ENCODE peak calls at places on chromosome 2, in five cellular contexts. One of them, this sample, is unnamed.

GRCh38 chr2:226760412-226761194 is 39.0 kb downstream of the IRS1 start:
- DNase-seq in PC-3: peak; percentile 65
- DNase-seq in prostate gland: no peak
- DNase-seq in CD8-positive, alpha-beta memory T cell: no peak
- DNase-seq in stomach: no peak
- DNase-seq in this sample: no peak

GRCh38 chr2:215556979-215557378 is 121.1 kb upstream of the FN1 start:
- DNase-seq in PC-3: peak; percentile 6
- DNase-seq in prostate gland: no peak
- DNase-seq in CD8-positive, alpha-beta memory T cell: no peak
- DNase-seq in stomach: no peak
- DNase-seq in this sample: no peak

GRCh38 chr2:151552287-151552686 is 142.6 kb downstream of the RIF1 start:
- DNase-seq in PC-3: no peak
- DNase-seq in prostate gland: no peak
- DNase-seq in CD8-positive, alpha-beta memory T cell: no peak
- DNase-seq in stomach: no peak
- DNase-seq in this sample: no peak

GRCh38 chr2:42099431-42100173 is 51.8 kb downstream of the PKDCC start:
- DNase-seq in PC-3: no peak
- DNase-seq in prostate gland: no peak
- DNase-seq in CD8-positive, alpha-beta memory T cell: no peak
- DNase-seq in stomach: no peak
- DNase-seq in this sample: no peak

GRCh38 chr2:25323042-25323514 is 18.6 kb downstream of the DNMT3A start:
- DNase-seq in PC-3: no peak
- DNase-seq in prostate gland: no peak
- DNase-seq in CD8-positive, alpha-beta memory T cell: peak; percentile 86
- DNase-seq in stomach: no peak
- DNase-seq in this sample: no peak

GRCh38 chr2:67854103-67854502 is 208.7 kb downstream of the C1D start:
- DNase-seq in PC-3: no peak
- DNase-seq in prostate gland: no peak
- DNase-seq in CD8-positive, alpha-beta memory T cell: no peak
- DNase-seq in stomach: no peak
- DNase-seq in this sample: no peak

GRCh38 chr2:196403471-196403870 is 232.1 kb upstream of the STK17B start:
- DNase-seq in PC-3: peak; percentile 52
- DNase-seq in prostate gland: no peak
- DNase-seq in CD8-positive, alpha-beta memory T cell: no peak
- DNase-seq in stomach: no peak
- DNase-seq in this sample: no peak

GRCh38 chr2:200471324-200471848 is 38.5 kb downstream of the KCTD18 start:
- DNase-seq in PC-3: peak; percentile 68
- DNase-seq in prostate gland: no peak
- DNase-seq in CD8-positive, alpha-beta memory T cell: peak; percentile 56
- DNase-seq in stomach: no peak
- DNase-seq in this sample: no peak

GRCh38 chr2:110105608-110106467 is 9.8 kb downstream of the MALL start:
- DNase-seq in PC-3: peak; percentile 99
- DNase-seq in prostate gland: peak; percentile 67
- DNase-seq in CD8-positive, alpha-beta memory T cell: no peak
- DNase-seq in stomach: no peak
- DNase-seq in this sample: no peak

GRCh38 chr2:189254268-189254883 is 74.8 kb upstream of the COL5A2 start:
- DNase-seq in PC-3: peak; percentile 39
- DNase-seq in prostate gland: no peak
- DNase-seq in CD8-positive, alpha-beta memory T cell: no peak
- DNase-seq in stomach: no peak
- DNase-seq in this sample: peak; percentile 27

GRCh38 chr2:228257379-228257778 is 75.9 kb upstream of the SPHKAP start:
- DNase-seq in PC-3: no peak
- DNase-seq in prostate gland: no peak
- DNase-seq in CD8-positive, alpha-beta memory T cell: no peak
- DNase-seq in stomach: no peak
- DNase-seq in this sample: no peak

GRCh38 chr2:48510329-48510728 is 19.6 kb upstream of the STON1 start:
- DNase-seq in PC-3: peak; percentile 57
- DNase-seq in prostate gland: no peak
- DNase-seq in CD8-positive, alpha-beta memory T cell: no peak
- DNase-seq in stomach: no peak
- DNase-seq in this sample: no peak

GRCh38 chr2:235752875-235753274 is 259.0 kb downstream of the AGAP1 start:
- DNase-seq in PC-3: no peak
- DNase-seq in prostate gland: no peak
- DNase-seq in CD8-positive, alpha-beta memory T cell: no peak
- DNase-seq in stomach: no peak
- DNase-seq in this sample: no peak

GRCh38 chr2:5035134-5035533 is 657.0 kb upstream of the SOX11 start:
- DNase-seq in PC-3: no peak
- DNase-seq in prostate gland: no peak
- DNase-seq in CD8-positive, alpha-beta memory T cell: no peak
- DNase-seq in stomach: no peak
- DNase-seq in this sample: no peak

GRCh38 chr2:238337846-238338245 is 17.5 kb downstream of the TRAF3IP1 start:
- DNase-seq in PC-3: no peak
- DNase-seq in prostate gland: no peak
- DNase-seq in CD8-positive, alpha-beta memory T cell: no peak
- DNase-seq in stomach: no peak
- DNase-seq in this sample: no peak

GRCh38 chr2:98757904-98758421 is 27.0 kb upstream of the MGAT4A start:
- DNase-seq in PC-3: peak; percentile 98
- DNase-seq in prostate gland: peak; percentile 86
- DNase-seq in CD8-positive, alpha-beta memory T cell: peak; percentile 75
- DNase-seq in stomach: peak; percentile 70
- DNase-seq in this sample: peak; percentile 56

GRCh38 chr2:47715552-47715951 is 67.4 kb upstream of the MSH6 start:
- DNase-seq in PC-3: no peak
- DNase-seq in prostate gland: no peak
- DNase-seq in CD8-positive, alpha-beta memory T cell: no peak
- DNase-seq in stomach: no peak
- DNase-seq in this sample: no peak

GRCh38 chr2:85132392-85132791 is 800 bp upstream of the TCF7L1 start:
- DNase-seq in PC-3: peak; percentile 20
- DNase-seq in prostate gland: no peak
- DNase-seq in CD8-positive, alpha-beta memory T cell: no peak
- DNase-seq in stomach: no peak
- DNase-seq in this sample: peak; percentile 30

GRCh38 chr2:27407798-27408491 is 1.4 kb downstream of the PPM1G start:
- DNase-seq in PC-3: peak; percentile 72
- DNase-seq in prostate gland: peak; percentile 10
- DNase-seq in CD8-positive, alpha-beta memory T cell: no peak
- DNase-seq in stomach: no peak
- DNase-seq in this sample: peak; percentile 18

GRCh38 chr2:3127710-3128109 is 249.9 kb downstream of the EIPR1 start:
- DNase-seq in PC-3: no peak
- DNase-seq in prostate gland: no peak
- DNase-seq in CD8-positive, alpha-beta memory T cell: no peak
- DNase-seq in stomach: no peak
- DNase-seq in this sample: no peak

GRCh38 chr2:48343571-48344440 is 186.1 kb upstream of the STON1 start:
- DNase-seq in PC-3: peak; percentile 90
- DNase-seq in prostate gland: no peak
- DNase-seq in CD8-positive, alpha-beta memory T cell: no peak
- DNase-seq in stomach: no peak
- DNase-seq in this sample: no peak

GRCh38 chr2:189548686-189549439 is 31.7 kb downstream of the SLC40A1 start:
- DNase-seq in PC-3: peak; percentile 70
- DNase-seq in prostate gland: no peak
- DNase-seq in CD8-positive, alpha-beta memory T cell: no peak
- DNase-seq in stomach: no peak
- DNase-seq in this sample: no peak

GRCh38 chr2:156333951-156334495 is 1.5 kb upstream of the NR4A2 start:
- DNase-seq in PC-3: no peak
- DNase-seq in prostate gland: peak; percentile 36
- DNase-seq in CD8-positive, alpha-beta memory T cell: peak; percentile 89
- DNase-seq in stomach: peak; percentile 72
- DNase-seq in this sample: peak; percentile 70

GRCh38 chr2:37026050-37026449 is 58.1 kb downstream of the HEATR5B start:
- DNase-seq in PC-3: peak; percentile 25
- DNase-seq in prostate gland: no peak
- DNase-seq in CD8-positive, alpha-beta memory T cell: no peak
- DNase-seq in stomach: no peak
- DNase-seq in this sample: no peak

GRCh38 chr2:105959357-105959756 is 214.6 kb downstream of the NCK2 start:
- DNase-seq in PC-3: no peak
- DNase-seq in prostate gland: no peak
- DNase-seq in CD8-positive, alpha-beta memory T cell: no peak
- DNase-seq in stomach: no peak
- DNase-seq in this sample: no peak

GRCh38 chr2:232385660-232386489 is 7.3 kb downstream of the ALPP start:
- DNase-seq in PC-3: peak; percentile 77
- DNase-seq in prostate gland: peak; percentile 26
- DNase-seq in CD8-positive, alpha-beta memory T cell: no peak
- DNase-seq in stomach: no peak
- DNase-seq in this sample: no peak

GRCh38 chr2:42110974-42111322 is 58.2 kb upstream of the EML4 start:
- DNase-seq in PC-3: no peak
- DNase-seq in prostate gland: no peak
- DNase-seq in CD8-positive, alpha-beta memory T cell: no peak
- DNase-seq in stomach: no peak
- DNase-seq in this sample: no peak

GRCh38 chr2:134158295-134158694 is 95.6 kb upstream of the MGAT5 start:
- DNase-seq in PC-3: no peak
- DNase-seq in prostate gland: no peak
- DNase-seq in CD8-positive, alpha-beta memory T cell: no peak
- DNase-seq in stomach: no peak
- DNase-seq in this sample: no peak

GRCh38 chr2:18722101-18722500 is 132.7 kb upstream of the NT5C1B start:
- DNase-seq in PC-3: peak; percentile 17
- DNase-seq in prostate gland: no peak
- DNase-seq in CD8-positive, alpha-beta memory T cell: no peak
- DNase-seq in stomach: no peak
- DNase-seq in this sample: no peak

GRCh38 chr2:104936504-104936903 is 82.6 kb downstream of the POU3F3 start:
- DNase-seq in PC-3: no peak
- DNase-seq in prostate gland: no peak
- DNase-seq in CD8-positive, alpha-beta memory T cell: no peak
- DNase-seq in stomach: no peak
- DNase-seq in this sample: no peak

DNA sequence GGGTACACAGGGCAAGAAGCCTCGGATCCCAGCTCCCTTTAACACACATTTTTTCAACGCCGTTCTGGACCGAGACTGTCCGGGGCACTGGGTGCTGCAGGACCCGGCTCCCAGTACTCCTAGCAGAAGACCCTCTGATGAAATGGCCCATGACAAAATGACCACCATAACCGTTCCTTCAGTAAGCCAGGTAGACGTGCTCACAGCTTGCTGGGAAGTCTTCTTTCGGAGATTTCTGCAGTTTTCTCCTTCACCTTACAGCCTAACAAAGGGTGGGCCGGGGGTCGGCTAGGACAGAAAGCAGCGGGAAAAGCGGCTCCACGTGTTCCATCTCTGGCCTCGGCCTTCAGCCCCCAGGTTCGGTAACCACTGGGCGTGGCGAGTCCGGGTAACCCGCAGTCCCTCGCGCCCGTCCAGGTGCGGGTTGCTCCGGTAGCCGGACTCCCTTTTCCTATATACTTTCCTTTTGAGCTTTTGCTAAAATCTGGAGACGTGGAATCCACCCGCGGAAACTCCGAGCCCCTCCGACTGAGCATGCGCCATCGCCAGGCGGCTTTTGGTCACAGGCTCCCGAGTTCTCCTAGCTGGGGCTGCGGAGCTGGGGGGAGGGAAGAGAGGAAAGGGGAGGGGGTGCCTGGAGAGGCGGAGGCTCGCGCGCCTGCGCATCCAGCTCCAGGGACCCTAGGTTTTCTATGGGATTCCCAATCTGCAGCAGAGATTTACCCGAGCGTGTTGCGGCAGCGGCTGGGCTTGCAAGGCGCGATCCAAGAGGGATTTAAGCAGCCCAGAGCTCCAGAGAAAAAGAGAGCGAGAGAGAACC is at the start of gene VSNL1:
- DNase-seq in PC-3: no peak
- DNase-seq in prostate gland: peak; percentile 85
- DNase-seq in CD8-positive, alpha-beta memory T cell: no peak
- DNase-seq in stomach: peak; percentile 85
- DNase-seq in this sample: peak; percentile 84
- H3K4me3 ChIP-seq in PC-3: no peak within 1 kb of the TSS
- H3K4me3 ChIP-seq in prostate gland: peak within 1 kb of the TSS; percentile 29
- H3K4me3 ChIP-seq in CD8-positive, alpha-beta memory T cell: no peak within 1 kb of the TSS
- H3K4me3 ChIP-seq in stomach: peak within 1 kb of the TSS; percentile 53
- H3K4me3 ChIP-seq in this sample: peak within 1 kb of the TSS; percentile 37

DNA sequence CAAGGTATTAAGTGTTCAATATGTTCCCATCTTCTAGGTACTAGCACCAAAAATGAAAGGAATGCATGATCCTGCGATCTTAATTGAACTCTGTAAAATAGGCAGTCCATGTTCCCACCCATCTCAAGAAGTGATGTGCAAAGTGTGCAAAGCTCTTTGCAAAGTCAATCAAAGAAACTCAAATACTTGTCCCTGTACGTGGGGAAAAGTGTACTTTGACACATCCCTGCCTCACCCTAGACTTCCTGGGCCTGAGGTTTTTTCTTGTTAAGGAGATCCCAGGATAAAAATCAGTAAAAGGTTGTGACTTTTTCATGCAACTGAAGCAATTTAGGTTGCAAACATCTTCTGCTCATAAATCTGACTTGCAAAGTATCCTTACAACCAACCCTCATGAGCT is 25.3 kb downstream of the HNRNPA3 start:
- DNase-seq in PC-3: peak; percentile 51
- DNase-seq in prostate gland: no peak
- DNase-seq in CD8-positive, alpha-beta memory T cell: no peak
- DNase-seq in stomach: no peak
- DNase-seq in this sample: no peak
- H3K4me1 ChIP-seq in PC-3: peaks cover 49% of the 10 kb centered on the region
- H3K4me1 ChIP-seq in prostate gland: peaks cover 22% of the 10 kb centered on the region
- H3K4me1 ChIP-seq in CD8-positive, alpha-beta memory T cell: peaks cover 53% of the 10 kb centered on the region
- H3K4me1 ChIP-seq in stomach: peaks cover 98% of the 10 kb centered on the region
- H3K4me1 ChIP-seq in this sample: peaks cover 59% of the 10 kb centered on the region

DNA sequence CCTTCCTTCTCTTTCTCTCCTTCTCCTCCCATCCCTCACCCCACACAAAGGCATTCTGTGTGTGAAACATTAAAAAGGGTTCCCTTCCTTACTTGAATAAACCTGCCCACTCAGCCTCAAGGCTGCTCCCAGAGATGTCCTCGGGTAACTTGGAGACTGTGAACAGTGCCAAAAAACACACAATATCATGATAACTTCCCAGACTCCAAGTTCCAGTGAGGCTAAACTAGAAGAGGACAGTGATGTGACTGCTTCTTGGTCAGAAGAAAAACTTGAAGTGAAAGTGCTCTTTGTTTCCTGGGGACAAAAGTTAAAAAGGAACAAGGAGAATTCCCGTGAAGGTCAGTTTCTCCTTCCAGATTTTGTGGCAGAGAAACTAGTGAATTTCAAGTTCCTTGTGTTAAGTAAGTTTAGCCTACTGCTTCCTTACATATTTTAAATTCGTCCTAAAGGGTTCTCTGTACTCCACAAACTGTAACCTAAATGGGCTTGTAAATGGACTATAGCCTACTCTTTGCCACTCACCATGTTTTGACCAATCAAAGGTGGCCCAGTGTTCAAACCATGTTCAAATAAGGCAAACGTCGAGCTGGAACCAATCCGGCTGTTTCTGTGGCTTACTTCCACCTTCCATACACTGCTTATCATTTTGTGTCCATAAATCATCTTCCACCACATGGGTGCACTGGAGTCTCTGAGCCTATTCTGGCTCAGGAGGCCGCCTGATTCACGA is 20.5 kb downstream of the TPRKB start:
- DNase-seq in PC-3: no peak
- DNase-seq in prostate gland: no peak
- DNase-seq in CD8-positive, alpha-beta memory T cell: no peak
- DNase-seq in stomach: no peak
- DNase-seq in this sample: no peak
- H3K4me3 ChIP-seq in PC-3: no peak overlapping the region
- H3K4me3 ChIP-seq in prostate gland: no peak overlapping the region
- H3K4me3 ChIP-seq in CD8-positive, alpha-beta memory T cell: no peak overlapping the region
- H3K4me3 ChIP-seq in stomach: no peak overlapping the region
- H3K4me3 ChIP-seq in this sample: no peak overlapping the region

GRCh38 chr2:191508738-191509137 is 169.2 kb upstream of the NABP1 start:
- DNase-seq in PC-3: no peak
- DNase-seq in prostate gland: no peak
- DNase-seq in CD8-positive, alpha-beta memory T cell: no peak
- DNase-seq in stomach: no peak
- DNase-seq in this sample: no peak
- H3K4me1 ChIP-seq in PC-3: no peaks in the 10 kb centered on the region
- H3K4me1 ChIP-seq in prostate gland: no peaks in the 10 kb centered on the region
- H3K4me1 ChIP-seq in CD8-positive, alpha-beta memory T cell: no peaks in the 10 kb centered on the region
- H3K4me1 ChIP-seq in stomach: no peaks in the 10 kb centered on the region
- H3K4me1 ChIP-seq in this sample: no peaks in the 10 kb centered on the region